ENCODE peak calls at places on chromosomes 1 and 21, in five cellular contexts. Z is stimulated activated CD4-positive, alpha-beta T cell treated with anti-CD3 and anti-CD28 coated beads, Interleukin-15, amount 100 ng/mL, for 24 hours; J is HFFc6; P is non-pigmented ciliary epithelial cell; F is fibroblast of pulmonary artery. X is an unnamed sample.
A peak's percentile ranks its signal among the peaks of the same experiment; 100 is the strongest.

GRCh38 chr1:34896612-34897011 is 32.8 kb downstream of the DLGAP3 start:
- DNase-seq in Z (no peak), F (peak; percentile 21), P (no peak), J (peak; percentile 6), X (no peak)

GRCh38 chr1:167927075-167927754 is 9.3 kb upstream of the DCAF6 start:
- DNase-seq in P (no peak), Z (no peak), J (no peak), F (no peak), X (no peak)

GRCh38 chr1:244273262-244273844 is 178.4 kb downstream of the ADSS2 start:
- DNase-seq in Z (no peak), F (no peak), J (no peak), P (no peak), X (no peak)

GRCh38 chr1:41698916-41699860 is 214.7 kb upstream of the EDN2 start:
- DNase-seq in F (no peak), P (no peak), Z (peak; percentile 28), J (no peak), X (no peak)

GRCh38 chr21:43333301-43334062 is 93.4 kb downstream of the SIK1 start:
- DNase-seq in J (peak; percentile 95), F (peak; percentile 93), Z (no peak), P (peak; percentile 70), X (peak; percentile 60)

GRCh38 chr21:29072873-29073221 is 601 bp downstream of the CCT8 start:
- DNase-seq in P (no peak), Z (no peak), F (peak; percentile 49), J (peak; percentile 16), X (no peak)

GRCh38 chr1:91876040-91876470 is 9.9 kb downstream of the TGFBR3 start:
- DNase-seq in P (no peak), Z (peak; percentile 74), F (no peak), J (no peak), X (no peak)

GRCh38 chr1:11704691-11705475 is 13.4 kb downstream of the DRAXIN start:
- DNase-seq in J (no peak), P (no peak), Z (no peak), F (no peak), X (no peak)

GRCh38 chr1:73626326-73626725 is 571.6 kb downstream of the LRRIQ3 start:
- DNase-seq in J (no peak), P (no peak), Z (no peak), F (no peak), X (no peak)

GRCh38 chr1:159938221-159938852 is 7.1 kb downstream of the IGSF9 start:
- DNase-seq in J (peak; percentile 9), Z (no peak), P (no peak), F (no peak), X (no peak)

GRCh38 chr1:225343618-225344017 is 84.2 kb downstream of the LBR start:
- DNase-seq in Z (no peak), F (peak; percentile 39), P (no peak), J (no peak), X (no peak)

GRCh38 chr1:194705123-194705522 is 1518.7 kb upstream of the B3GALT2 start:
- DNase-seq in Z (no peak), P (no peak), J (no peak), F (peak; percentile 75), X (no peak)

GRCh38 chr1:6547301-6547700 is 7.0 kb downstream of the NOL9 start:
- DNase-seq in Z (no peak), F (peak; percentile 21), P (no peak), J (no peak), X (no peak)

GRCh38 chr1:195717651-195718050 is 890.6 kb downstream of the KCNT2 start:
- DNase-seq in J (peak; percentile 39), F (peak; percentile 27), Z (no peak), P (no peak), X (no peak)

GRCh38 chr1:208980590-208980989 is 602.9 kb upstream of the CAMK1G start:
- DNase-seq in F (peak; percentile 41), Z (no peak), J (no peak), P (no peak), X (no peak)

GRCh38 chr21:37758997-37759396 is 157.3 kb downstream of the KCNJ6 start:
- DNase-seq in P (no peak), Z (peak; percentile 26), J (peak; percentile 37), F (peak; percentile 45), X (no peak)

X was measured in epithelial cell of prostate.